ENCODE peak calls at places on chromosomes 16 and 17, in ten cellular contexts. Z is adrenal gland, W is mesothelial cell of epicardium, J is omental fat pad, Y is lower leg skin, F is bronchial epithelial cell, U is foreskin fibroblast, Q is neural progenitor cell, G is AG10803, S is glutamatergic neuron. X is an unnamed sample.
A peak's percentile ranks its signal among the peaks of the same experiment; 100 is the strongest.

GRCh38 chr17:78001182-78001581 is 42.7 kb downstream of the TNRC6C start:
- DNase-seq in Z (no peak), W (no peak), J (no peak), Y (no peak), F (no peak), U (no peak), Q (no peak), G (no peak), S (no peak), X (no peak)

GRCh38 chr17:4769628-4770027 is 2.1 kb upstream of the TM4SF5 start:
- DNase-seq in Z (no peak), W (no peak), J (no peak), Y (no peak), F (peak; percentile 55), U (no peak), Q (no peak), G (peak; percentile 10), S (no peak), X (no peak)

GRCh38 chr16:63749256-63749655 is 1372.6 kb downstream of the CDH11 start:
- DNase-seq in Z (no peak), W (no peak), J (no peak), Y (no peak), F (peak; percentile 38), U (no peak), Q (no peak), G (no peak), S (no peak), X (no peak)

GRCh38 chr17:62671553-62671952 is 44.1 kb downstream of the MRC2 start:
- DNase-seq in Z (peak; percentile 57), W (no peak), J (no peak), Y (peak; percentile 47), F (peak; percentile 85), U (no peak), Q (no peak), G (no peak), S (no peak), X (no peak)

GRCh38 chr17:27376637-27377547 is 79.4 kb upstream of the KSR1 start:
- DNase-seq in Z (peak; percentile 50), W (no peak), J (no peak), Y (no peak), F (peak; percentile 76), U (peak; percentile 59), Q (no peak), G (peak; percentile 55), S (no peak), X (no peak)

GRCh38 chr17:43338886-43339516 is 59.8 kb upstream of the ARL4D start:
- DNase-seq in Z (peak; percentile 88), W (no peak), J (peak; percentile 50), Y (no peak), F (peak; percentile 46), U (peak; percentile 38), Q (peak; percentile 76), G (peak; percentile 64), S (peak; percentile 84), X (peak; percentile 56)

GRCh38 chr16:81973737-81974136 is 37.5 kb downstream of the SDR42E1 start:
- DNase-seq in Z (no peak), W (no peak), J (no peak), Y (no peak), F (peak; percentile 16), U (no peak), Q (no peak), G (no peak), S (no peak), X (no peak)

GRCh38 chr16:56649820-56650219 is 1.9 kb upstream of the MT1B start:
- DNase-seq in Z (no peak), W (no peak), J (no peak), Y (no peak), F (peak; percentile 98), U (no peak), Q (no peak), G (no peak), S (no peak), X (no peak)

GRCh38 chr17:1882836-1883235 is 53.0 kb downstream of the RPA1 start:
- DNase-seq in Z (peak; percentile 32), W (no peak), J (no peak), Y (no peak), F (peak; percentile 36), U (peak; percentile 26), Q (peak; percentile 66), G (peak; percentile 43), S (peak; percentile 29), X (no peak)

GRCh38 chr17:76268991-76269981 is 4.1 kb downstream of the UBALD2 start:
- DNase-seq in Z (no peak), W (no peak), J (no peak), Y (no peak), F (no peak), U (no peak), Q (no peak), G (no peak), S (peak; percentile 44), X (no peak)

GRCh38 chr17:79019260-79019630 is 4.7 kb upstream of the C1QTNF1 start:
- DNase-seq in Z (no peak), W (no peak), J (no peak), Y (no peak), F (no peak), U (no peak), Q (no peak), G (no peak), S (no peak), X (no peak)

GRCh38 chr17:79020631-79021301 is 3.2 kb upstream of the C1QTNF1 start:
- DNase-seq in Z (no peak), W (no peak), J (no peak), Y (no peak), F (peak; percentile 64), U (no peak), Q (no peak), G (peak; percentile 29), S (no peak), X (no peak)

GRCh38 chr17:79017546-79017945 is 6.4 kb upstream of the C1QTNF1 start:
- DNase-seq in Z (no peak), W (no peak), J (no peak), Y (no peak), F (no peak), U (no peak), Q (no peak), G (no peak), S (no peak), X (no peak)

GRCh38 chr17:79018045-79018695 is 5.8 kb upstream of the C1QTNF1 start:
- DNase-seq in Z (no peak), W (no peak), J (no peak), Y (no peak), F (no peak), U (no peak), Q (no peak), G (peak; percentile 16), S (no peak), X (no peak)

GRCh38 chr17:79019631-79020584 is 4.1 kb upstream of the C1QTNF1 start:
- DNase-seq in Z (peak; percentile 84), W (no peak), J (no peak), Y (peak; percentile 73), F (peak; percentile 66), U (peak; percentile 66), Q (peak; percentile 53), G (peak; percentile 84), S (peak; percentile 51), X (no peak)
- TF ChIP-seq CTCF in Z (peak; percentile 83), W (peak; percentile 54), J (peak; percentile 68), Y (no peak), F (peak; percentile 53), U (peak; percentile 75), Q (peak; percentile 64), G (peak; percentile 79), S (peak; percentile 67), X (peak; percentile 64)

GRCh38 chr17:28916302-28916934 is 13.5 kb upstream of the DHRS13 start:
- DNase-seq in Z (peak; percentile 68), W (no peak), J (no peak), Y (no peak), F (peak; percentile 48), U (no peak), Q (peak; percentile 58), G (peak; percentile 56), S (peak; percentile 48), X (peak; percentile 32)
- TF ChIP-seq CTCF in Z (peak; percentile 75), W (peak; percentile 64), J (peak; percentile 30), Y (no peak), F (peak; percentile 51), U (peak; percentile 52), Q (peak; percentile 70), G (peak; percentile 64), S (peak; percentile 80), X (peak; percentile 77)

DNA sequence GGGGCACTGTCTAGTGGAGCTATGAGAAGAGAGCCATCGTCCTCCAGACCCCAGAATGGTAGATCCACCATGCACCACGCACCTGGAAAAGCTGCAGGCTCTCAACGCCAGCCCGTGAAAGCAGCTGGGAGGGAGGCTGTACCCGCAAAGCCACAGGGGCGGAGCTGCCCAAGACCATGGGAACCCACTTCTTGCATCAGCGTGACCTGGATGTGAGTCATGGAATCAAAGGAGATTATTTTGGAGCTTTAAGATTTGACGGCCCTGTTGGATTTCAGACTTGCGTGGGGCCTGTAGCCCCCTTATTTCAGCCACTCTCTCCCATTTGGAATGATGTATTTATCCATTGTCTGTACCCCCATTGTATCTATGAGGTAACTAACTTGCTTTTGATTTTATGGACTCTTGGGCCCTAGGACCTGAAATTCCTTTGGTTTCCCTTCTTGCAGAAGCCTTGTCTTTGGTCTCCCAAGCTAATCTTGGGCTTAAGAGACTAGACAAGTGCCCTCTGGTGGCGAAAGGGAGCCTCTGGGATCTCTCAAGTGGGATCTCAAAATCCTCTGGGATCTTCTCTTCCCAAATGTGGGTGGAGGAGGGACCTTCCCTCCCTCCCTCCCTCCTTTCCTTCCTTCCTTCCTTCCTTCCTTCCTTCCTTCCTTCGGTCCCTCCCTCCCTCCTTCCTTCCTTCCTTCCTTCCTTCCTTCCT is 58.2 kb upstream of the HAPSTR1 start:
- DNase-seq in Z (peak; percentile 78), W (no peak), J (no peak), Y (no peak), F (peak; percentile 61), U (no peak), Q (peak; percentile 86), G (peak; percentile 75), S (peak; percentile 28), X (peak; percentile 40)
- TF ChIP-seq CTCF in Z (peak; percentile 37), W (no peak), J (no peak), Y (no peak), F (peak; percentile 72), U (peak; percentile 69), Q (peak; percentile 73), G (peak; percentile 75), S (peak; percentile 20), X (peak; percentile 62)

GRCh38 chr16:10817514-10817913 is 1.1 kb downstream of the TVP23A start:
- DNase-seq in Z (no peak), W (no peak), J (no peak), Y (no peak), F (no peak), U (no peak), Q (no peak), G (no peak), S (no peak), X (no peak)
- TF ChIP-seq CTCF in Z (no peak), W (no peak), J (no peak), Y (no peak), F (no peak), U (no peak), Q (no peak), G (no peak), S (no peak), X (no peak)

GRCh38 chr17:29243792-29244191 is 2.9 kb upstream of the CRYBA1 start:
- DNase-seq in Z (peak; percentile 80), W (no peak), J (no peak), Y (no peak), F (no peak), U (no peak), Q (peak; percentile 46), G (peak; percentile 44), S (no peak), X (no peak)
- TF ChIP-seq CTCF in Z (peak; percentile 61), W (peak; percentile 24), J (no peak), Y (no peak), F (peak; percentile 62), U (peak; percentile 62), Q (peak; percentile 50), G (peak; percentile 63), S (peak; percentile 37), X (peak; percentile 59)